ENCODE peak calls at places on chromosomes 4 and X, in six cellular contexts. S, D, U, B, V and T are unnamed samples.

GRCh38 chr4:37645736-37646135 is 40.4 kb downstream of the RELL1 start:
- ATAC-seq in V (no peak), B (no peak), S (no peak), U (no peak), D (no peak), T (no peak)

GRCh38 chrX:18956322-18957032 is 27.4 kb downstream of the PHKA2 start:
- ATAC-seq in D (no peak), B (no peak), V (no peak), U (no peak), S (no peak), T (no peak)

GRCh38 chr4:74395633-74396032 is 30.7 kb downstream of the EREG start:
- ATAC-seq in U (no peak), S (no peak), V (no peak), D (no peak), B (no peak), T (no peak)

GRCh38 chr4:7766661-7767345 is 172.9 kb downstream of the AFAP1 start:
- ATAC-seq in S (no peak), D (no peak), U (no peak), V (no peak), B (no peak), T (peak)

GRCh38 chr4:74016068-74016467 is 17.6 kb upstream of the CXCL5 start:
- ATAC-seq in U (no peak), S (no peak), D (no peak), V (peak), B (no peak), T (no peak)

GRCh38 chr4:137390707-137391106 is 141.6 kb downstream of the PCDH18 start:
- ATAC-seq in D (no peak), S (no peak), U (no peak), V (no peak), B (no peak), T (no peak)

GRCh38 chr4:36445485-36445884 is 164.1 kb downstream of the DTHD1 start:
- ATAC-seq in U (no peak), B (no peak), V (peak), D (no peak), S (no peak), T (no peak)

GRCh38 chrX:68932611-68933010 is 103.8 kb downstream of the EFNB1 start:
- ATAC-seq in S (no peak), U (no peak), B (no peak), V (no peak), D (no peak), T (no peak)

GRCh38 chrX:44997888-44998287 is 124.9 kb downstream of the KDM6A start:
- ATAC-seq in B (no peak), D (no peak), V (peak), U (no peak), S (no peak), T (no peak)

GRCh38 chr4:30769093-30769492 is 48.9 kb downstream of the PCDH7 start:
- ATAC-seq in V (no peak), U (no peak), S (no peak), B (no peak), D (no peak), T (no peak)
- TF ChIP-seq EP300 in V (no peak), U (no peak), S (no peak), B (no peak), D (no peak), T (no peak)

DNA sequence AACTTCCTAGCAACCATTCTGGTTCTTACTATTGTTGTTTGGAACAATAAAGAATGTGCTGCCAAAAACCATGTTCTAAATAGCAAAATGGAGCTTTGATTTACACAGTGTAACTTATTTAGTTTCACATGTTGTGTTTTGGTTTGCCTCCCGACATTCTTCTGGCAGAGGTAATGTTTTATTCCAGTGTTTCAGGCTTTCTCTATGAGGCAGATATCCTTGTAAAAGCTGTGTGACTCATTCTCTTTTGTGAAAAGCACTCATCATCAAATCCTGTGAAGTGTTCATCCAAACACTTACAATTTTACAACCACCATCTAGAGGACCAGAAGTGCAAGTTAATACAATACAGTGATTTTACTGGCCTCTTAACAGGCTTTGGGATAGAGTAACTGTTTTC is 219.0 kb upstream of the GIMD1 start:
- ATAC-seq in D (no peak), S (no peak), V (no peak), U (no peak), B (no peak), T (no peak)
- TF ChIP-seq EP300 in D (no peak), S (no peak), V (no peak), U (no peak), B (no peak), T (no peak)

DNA sequence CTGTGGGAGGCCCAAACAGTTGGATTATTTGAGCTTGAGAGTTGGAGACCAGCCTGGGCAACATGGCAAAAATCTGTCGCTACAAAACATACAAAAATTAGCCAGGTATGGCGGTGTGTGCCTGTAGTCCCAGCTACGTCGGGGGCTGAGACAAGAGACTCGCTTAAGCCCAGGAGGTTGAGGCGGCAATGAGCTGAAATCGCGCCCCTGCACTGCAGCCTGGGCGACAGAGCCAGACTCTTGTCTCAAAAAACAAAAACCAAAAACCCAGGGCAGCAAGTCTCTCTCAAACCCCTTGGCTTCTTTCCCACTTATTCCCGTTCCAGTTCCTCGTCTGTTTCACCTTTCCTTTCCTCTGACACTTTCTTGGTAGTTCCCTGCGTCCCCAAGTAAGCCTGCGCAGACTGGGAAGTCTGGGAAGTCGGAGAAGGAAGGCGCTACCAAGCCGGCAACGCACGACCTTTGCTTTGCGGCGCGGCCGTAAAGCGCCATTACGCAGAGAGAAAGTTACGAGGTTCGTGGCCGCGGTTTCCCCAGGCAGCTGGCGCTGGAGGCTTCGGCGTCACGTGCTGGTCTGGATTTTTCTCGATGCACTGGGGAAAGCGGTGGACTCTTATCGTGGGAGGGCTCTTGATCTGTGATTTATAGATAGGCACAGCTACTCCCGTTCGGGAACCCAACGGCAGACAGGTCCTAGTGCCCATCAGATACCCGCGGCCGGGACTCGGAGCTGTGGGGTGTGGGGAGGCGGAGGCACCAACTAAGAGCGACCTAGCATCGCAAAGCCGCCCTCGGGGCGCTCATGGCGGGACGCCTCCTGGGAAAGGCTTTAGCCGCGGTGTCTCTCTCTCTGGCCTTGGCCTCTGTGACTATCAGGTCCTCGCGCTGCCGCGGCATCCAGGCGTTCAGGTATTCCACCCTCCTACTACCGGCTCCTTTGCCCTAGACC is at the start of gene NUDT9:
- ATAC-seq in V (peak), U (peak), S (peak), D (peak), B (peak), T (peak)
- TF ChIP-seq EP300 in V (no peak), U (no peak), S (no peak), D (peak), B (no peak), T (no peak)

DNA sequence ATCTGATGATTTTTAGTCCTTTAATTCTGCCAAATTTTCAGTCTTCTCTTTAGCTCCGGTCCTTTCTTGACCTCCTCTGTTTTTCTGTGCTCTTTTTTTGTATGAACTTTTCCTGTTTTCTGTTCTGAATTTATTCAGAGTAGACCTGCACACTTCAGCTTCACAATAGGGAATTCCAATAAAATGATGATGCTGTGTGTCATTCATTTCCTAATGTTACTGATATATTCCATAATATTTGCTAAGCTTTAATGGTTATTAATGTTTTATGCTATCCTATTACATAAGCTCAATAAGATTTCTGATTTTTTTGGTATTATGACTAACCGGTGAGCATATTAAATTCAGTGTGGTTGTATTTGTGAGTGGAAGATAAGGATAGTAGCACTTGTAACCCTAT is 13.9 kb upstream of the MAD2L1 start:
- ATAC-seq in S (no peak), D (no peak), B (no peak), U (no peak), V (no peak), T (no peak)
- TF ChIP-seq EP300 in S (no peak), D (no peak), B (no peak), U (no peak), V (no peak), T (no peak)